ENCODE peak calls at places on chromosomes 3 and 15, in seven cellular contexts. X is fibroblast of lung, Q is NT2/D1, R is breast epithelium, K is hepatocyte, A is heart left ventricle, L is colonic mucosa. D is an unnamed sample. For H3K4me1 and H3K9me3, the result is how much of the 10 kb centered on the place peaks cover.

GRCh38 chr15:56963719-56964118 is 45.3 kb downstream of the TCF12 start:
- DNase-seq in R (no peak), Q (no peak), L (no peak), X (peak), A (no peak), K (no peak), D (no peak)

GRCh38 chr3:177835917-177836316 is 638.6 kb upstream of the TBL1XR1 start:
- DNase-seq in K (no peak), X (peak), A (no peak), Q (no peak), R (no peak), L (no peak), D (no peak)

GRCh38 chr15:43268111-43269105 is 1.7 kb upstream of the TGM5 start:
- DNase-seq in A (no peak), K (no peak), Q (peak), R (no peak), L (no peak), X (no peak), D (peak)

GRCh38 chr3:113783463-113783862 is 36.6 kb downstream of the ATP6V1A start:
- DNase-seq in K (no peak), X (peak), L (no peak), R (no peak), A (no peak), Q (no peak), D (no peak)

GRCh38 chr3:107740992-107741896 is 218.5 kb downstream of the BBX start:
- DNase-seq in K (no peak), A (no peak), L (no peak), R (no peak), X (peak), Q (no peak), D (no peak)

GRCh38 chr3:188292827-188293226 is 138.9 kb downstream of the LPP start:
- DNase-seq in L (no peak), K (no peak), X (no peak), R (no peak), Q (no peak), A (no peak), D (no peak)

GRCh38 chr3:63274359-63274758 is 3.7 kb upstream of the SYNPR start:
- DNase-seq in A (no peak), L (no peak), X (no peak), R (no peak), Q (no peak), K (no peak), D (no peak)

GRCh38 chr3:194255252-194256039 is 95.7 kb downstream of the CPN2 start:
- DNase-seq in A (peak), K (peak), X (no peak), R (peak), Q (no peak), L (peak), D (no peak)

GRCh38 chr3:148757238-148757930 is 59.7 kb downstream of the AGTR1 start:
- DNase-seq in R (no peak), K (peak), L (no peak), Q (no peak), X (peak), A (no peak), D (no peak)

GRCh38 chr3:146803746-146804145 is 198.6 kb upstream of the PLSCR5 start:
- DNase-seq in A (no peak), K (no peak), Q (no peak), X (peak), R (no peak), L (no peak), D (no peak)

GRCh38 chr3:101809178-101810022 is 30.4 kb downstream of the NXPE3 start:
- DNase-seq in L (peak), K (peak), X (peak), A (no peak), Q (peak), R (no peak), D (no peak)

GRCh38 chr3:178271740-178272387 is 264.4 kb upstream of the KCNMB2 start:
- DNase-seq in L (no peak), A (no peak), R (no peak), K (no peak), X (peak), Q (no peak), D (no peak)

GRCh38 chr3:30908466-30909037 is 14.1 kb upstream of the GADL1 start:
- DNase-seq in Q (no peak), X (no peak), L (no peak), K (no peak), R (no peak), A (no peak), D (no peak)

GRCh38 chr3:150203273-150203672 is 204.8 kb upstream of the TSC22D2 start:
- DNase-seq in A (no peak), L (no peak), K (no peak), R (no peak), Q (no peak), X (no peak), D (no peak)

GRCh38 chr15:59260090-59260489 is 53.4 kb downstream of the LDHAL6B start:
- DNase-seq in L (peak), R (no peak), K (no peak), A (no peak), Q (no peak), X (no peak), D (no peak)

GRCh38 chr15:58530056-58530590 is 98.3 kb downstream of the LIPC start:
- DNase-seq in R (peak), L (no peak), Q (no peak), A (no peak), K (no peak), X (no peak), D (no peak)

GRCh38 chr3:137792633-137793271 is 28.6 kb downstream of the SOX14 start:
- DNase-seq in L (no peak), A (no peak), X (peak), K (peak), Q (no peak), R (no peak), D (no peak)

GRCh38 chr3:97949110-97949485 is 23.1 kb downstream of the RIOX2 start:
- DNase-seq in L (no peak), A (no peak), K (no peak), X (no peak), R (no peak), Q (no peak), D (no peak)

GRCh38 chr3:86934851-86935250 is 56.1 kb downstream of the VGLL3 start:
- DNase-seq in K (no peak), Q (no peak), A (no peak), R (no peak), L (no peak), X (no peak), D (no peak)

GRCh38 chr15:59349715-59350420 is 22.8 kb downstream of the MYO1E start:
- DNase-seq in Q (no peak), R (peak), X (peak), L (no peak), K (peak), A (peak), D (peak)

GRCh38 chr15:58221591-58222241 is 83.5 kb downstream of the AQP9 start:
- DNase-seq in R (no peak), A (no peak), K (no peak), L (peak), Q (no peak), X (peak), D (no peak)

GRCh38 chr3:10560060-10560861 is 54.9 kb upstream of the ATP2B2 start:
- DNase-seq in K (no peak), R (no peak), X (no peak), A (peak), Q (no peak), L (no peak), D (no peak)

GRCh38 chr3:111538687-111539086 is 3.3 kb upstream of the CD96 start:
- DNase-seq in K (no peak), X (peak), R (no peak), A (no peak), Q (no peak), L (no peak), D (no peak)

GRCh38 chr3:161649900-161650484 is 153.4 kb downstream of the OTOL1 start:
- DNase-seq in X (no peak), L (no peak), K (peak), A (no peak), R (no peak), Q (no peak), D (no peak)

GRCh38 chr15:40763801-40764765 is at the start of gene GCHFR:
- DNase-seq in L (peak), A (peak), K (peak), X (peak), Q (no peak), R (peak), D (peak)

GRCh38 chr3:39879581-39879980 is 70.2 kb downstream of the MYRIP start:
- DNase-seq in R (no peak), Q (no peak), K (no peak), A (no peak), L (no peak), X (no peak), D (no peak)

GRCh38 chr15:58403581-58403980 is 28.2 kb upstream of the LIPC start:
- DNase-seq in X (no peak), R (no peak), A (no peak), L (no peak), Q (no peak), K (no peak), D (no peak)

GRCh38 chr3:185976100-185976499 is 38.3 kb upstream of the TRA2B start:
- DNase-seq in A (no peak), R (no peak), K (no peak), X (no peak), Q (no peak), L (no peak), D (no peak)

GRCh38 chr15:31230630-31231485 is 95.8 kb upstream of the KLF13 start:
- DNase-seq in X (no peak), Q (no peak), R (no peak), A (no peak), L (no peak), K (no peak), D (no peak)

GRCh38 chr3:62201438-62202035 is 171.8 kb downstream of the FEZF2 start:
- DNase-seq in A (no peak), K (peak), Q (no peak), L (no peak), R (no peak), X (peak), D (no peak)

GRCh38 chr3:127915115-127915936 is at the start of gene KBTBD12:
- DNase-seq in K (no peak), R (no peak), L (peak), A (peak), X (no peak), Q (no peak), D (peak)

GRCh38 chr3:111801697-111802655 is 57.1 kb upstream of the PHLDB2 start:
- DNase-seq in X (peak), K (peak), A (no peak), R (no peak), Q (no peak), L (no peak), D (no peak)

GRCh38 chr15:90211440-90212168 is 10.5 kb downstream of the SEMA4B start:
- DNase-seq in Q (no peak), K (peak), X (peak), A (no peak), L (peak), R (no peak), D (no peak)

GRCh38 chr3:55571913-55572312 is 84.8 kb upstream of the WNT5A start:
- DNase-seq in R (peak), Q (peak), A (peak), K (peak), X (no peak), L (peak), D (no peak)

GRCh38 chr3:48957006-48957705 is 32.9 kb upstream of the P4HTM start:
- DNase-seq in R (no peak), X (no peak), Q (no peak), A (no peak), L (no peak), K (no peak), D (no peak)

GRCh38 chr3:187999821-188000220 is 154.1 kb upstream of the LPP start:
- DNase-seq in A (no peak), K (no peak), X (no peak), L (no peak), Q (no peak), R (no peak), D (no peak)

GRCh38 chr3:44076221-44076829 is 165.4 kb upstream of the TOPAZ1 start:
- DNase-seq in L (no peak), X (no peak), Q (no peak), K (no peak), R (no peak), A (no peak), D (no peak)

GRCh38 chr3:41223078-41223477 is 23.8 kb downstream of the CTNNB1 start:
- DNase-seq in A (no peak), R (no peak), X (no peak), L (no peak), K (no peak), Q (no peak), D (no peak)

GRCh38 chr3:41222012-41222411 is 22.7 kb downstream of the CTNNB1 start:
- DNase-seq in X (no peak), A (no peak), R (no peak), L (peak), K (no peak), Q (no peak), D (no peak)

GRCh38 chr3:41222508-41222907 is 23.2 kb downstream of the CTNNB1 start:
- DNase-seq in L (no peak), R (no peak), K (no peak), A (no peak), Q (no peak), X (peak), D (no peak)

GRCh38 chr3:41223691-41224090 is 24.4 kb downstream of the CTNNB1 start:
- DNase-seq in R (no peak), L (no peak), K (no peak), Q (no peak), A (no peak), X (no peak), D (no peak)

DNA sequence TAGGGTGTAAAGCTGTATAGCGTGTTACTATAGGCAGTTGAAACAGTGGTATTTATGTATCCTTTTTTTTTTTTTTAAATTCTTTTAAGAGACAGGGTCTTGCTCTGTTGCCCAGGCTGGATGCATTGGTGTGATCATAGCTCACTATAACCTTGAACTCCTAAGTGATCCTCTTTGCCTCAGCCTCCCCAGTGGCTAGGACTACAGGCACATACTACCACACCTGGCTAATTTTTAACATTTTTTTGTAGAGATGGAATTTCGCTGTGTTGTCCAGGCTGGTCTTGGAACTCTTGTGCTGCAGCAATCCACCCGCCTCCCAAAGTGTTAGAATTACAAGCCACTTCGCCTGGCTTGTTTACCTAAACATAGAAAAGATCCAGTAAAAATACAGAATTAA is 22.0 kb downstream of the CTNNB1 start:
- DNase-seq in R (no peak), L (no peak), K (no peak), X (no peak), Q (no peak), A (no peak), D (no peak)
- H3K4me1 ChIP-seq in R (under half), L (under half), K (under half), X (under half), Q (under half), A (half or more), D (under half)

GRCh38 chr15:25072857-25073476 is 118.2 kb downstream of the SNRPN start:
- DNase-seq in X (no peak), Q (no peak), A (no peak), R (no peak), K (no peak), L (no peak), D (no peak)
- H3K9me3 ChIP-seq in X (under half), Q (half or more), A (under half), R (half or more), K (half or more), L (under half), D (half or more)

DNA sequence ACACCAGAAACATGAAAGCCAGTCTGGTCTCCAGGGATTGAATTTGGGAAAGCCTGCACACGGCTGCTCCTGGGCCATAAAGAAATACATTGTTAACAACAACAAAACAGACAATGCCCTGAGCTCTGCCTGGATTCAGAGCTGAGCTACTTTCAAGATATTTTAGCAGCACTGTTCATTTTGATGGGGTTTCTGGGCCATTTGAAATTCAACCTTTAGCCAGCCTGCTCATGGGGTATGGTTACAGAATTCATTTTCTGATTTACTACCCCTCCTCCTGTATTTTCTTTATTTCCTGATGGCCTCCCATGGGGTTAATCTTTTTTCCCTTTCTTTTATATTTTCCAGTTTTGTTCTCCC is 19.4 kb downstream of the NR2F2 start:
- DNase-seq in X (no peak), R (no peak), Q (no peak), A (no peak), L (peak), K (no peak), D (no peak)
- H3K4me3 ChIP-seq in X (no peak), R (no peak), Q (no peak), A (no peak), L (no peak), K (no peak), D (no peak)

DNA sequence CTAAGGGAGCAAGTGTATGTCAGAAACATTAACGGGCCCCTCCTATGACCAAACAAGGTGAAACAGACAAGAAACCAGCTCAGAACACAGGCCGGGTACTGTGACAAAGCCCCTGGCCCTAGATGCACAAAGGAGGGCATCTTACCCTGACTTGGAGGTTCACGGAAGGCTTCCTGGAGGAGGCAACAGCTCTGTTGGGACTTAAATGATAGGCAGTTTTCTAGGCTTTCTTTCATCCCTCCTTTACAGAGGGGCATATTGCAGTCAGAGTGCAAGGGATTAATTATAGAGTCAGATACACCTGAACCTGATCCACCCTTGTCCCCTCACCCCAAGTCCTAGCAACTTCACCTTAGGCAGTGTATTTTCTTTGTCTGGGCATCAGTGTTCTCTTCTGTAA is 8.4 kb downstream of the EPHB3 start:
- DNase-seq in X (no peak), L (no peak), Q (no peak), K (no peak), R (no peak), A (no peak), D (no peak)
- H3K4me1 ChIP-seq in X (under half), L (under half), Q (under half), K (half or more), R (half or more), A (under half), D (under half)

DNA sequence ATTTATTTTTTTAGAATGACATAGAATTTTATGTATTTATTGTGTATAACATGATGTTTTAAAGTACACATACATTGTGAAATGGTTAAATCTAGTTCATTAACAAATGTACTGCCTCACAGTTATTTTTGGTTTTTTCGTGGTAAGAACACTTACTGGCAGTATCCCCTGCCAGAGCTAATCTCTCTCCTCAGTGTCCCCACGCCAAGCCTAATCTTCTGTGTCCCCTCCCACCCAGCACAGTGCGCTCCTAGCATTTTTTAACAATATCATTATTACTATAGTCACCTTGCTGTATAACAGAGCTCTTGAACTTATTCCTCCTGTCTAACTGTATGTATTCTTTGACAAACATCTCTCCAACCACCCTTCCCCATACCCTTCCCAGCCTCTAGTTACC is 333.2 kb downstream of the GABRB3 start:
- DNase-seq in X (no peak), R (no peak), Q (no peak), K (no peak), L (no peak), A (no peak), D (no peak)
- H3K9me3 ChIP-seq in X (under half), R (under half), Q (under half), K (under half), L (under half), A (under half), D (under half)

GRCh38 chr15:47715402-47715801 is 1.9 kb upstream of the SEMA6D start:
- DNase-seq in X (no peak), K (no peak), Q (no peak), A (no peak), L (no peak), R (no peak), D (no peak)

GRCh38 chr15:47717036-47717611 is at the start of gene SEMA6D:
- DNase-seq in L (peak), K (peak), R (peak), Q (no peak), X (peak), A (peak), D (peak)

GRCh38 chr15:47718474-47719440 is 1.5 kb downstream of the SEMA6D start:
- DNase-seq in K (peak), X (peak), R (no peak), Q (no peak), L (peak), A (peak), D (peak)

GRCh38 chr15:47719730-47720129 is 2.4 kb downstream of the SEMA6D start:
- DNase-seq in Q (no peak), L (no peak), R (no peak), K (no peak), A (no peak), X (peak), D (no peak)

GRCh38 chr15:47715856-47716445 is 1.4 kb upstream of the SEMA6D start:
- DNase-seq in R (no peak), K (no peak), L (peak), Q (no peak), X (peak), A (no peak), D (peak)
- H3K4me3 ChIP-seq in R (no peak), K (no peak), L (no peak), Q (no peak), X (peak), A (peak), D (peak)

GRCh38 chr3:28617821-28618220 is 269.2 kb upstream of the AZI2 start:
- DNase-seq in K (no peak), Q (no peak), R (no peak), X (no peak), A (no peak), L (no peak), D (no peak)
- H3K4me1 ChIP-seq in K (under half), Q (under half), R (under half), X (under half), A (under half), L (under half), D (under half)

GRCh38 chr15:29117778-29118177 is 151.8 kb downstream of the NSMCE3 start:
- DNase-seq in X (no peak), K (no peak), Q (no peak), L (no peak), R (no peak), A (no peak), D (no peak)
- H3K9me3 ChIP-seq in X (under half), K (under half), Q (under half), L (under half), R (under half), A (under half), D (under half)

D was measured in ascending aorta.